ENCODE peak calls at places on chromosomes 2 and 18, in seven cellular contexts. One of them, this sample, is unnamed.
A peak's percentile ranks its signal among the peaks of the same experiment; 100 is the strongest.

GRCh38 chr18:43665239-43665788 is 388.0 kb upstream of the SYT4 start:
- DNase-seq in NCI-H345: no peak
- DNase-seq in activated CD4-positive, alpha-beta T cell treated with anti-CD3 and anti-CD28 coated beads, Interleukin-2, amount 50 U/mL, for 1 hour: no peak
- DNase-seq in GM12891: no peak
- DNase-seq in NCI-H82: no peak
- DNase-seq in T-helper 9 cell: no peak
- DNase-seq in NAMALWA: no peak
- DNase-seq in this sample: no peak

GRCh38 chr2:215605214-215605613 is 169.3 kb upstream of the FN1 start:
- DNase-seq in NAMALWA: no peak
- DNase-seq in GM12891: no peak
- DNase-seq in activated CD4-positive, alpha-beta T cell treated with anti-CD3 and anti-CD28 coated beads, Interleukin-2, amount 50 U/mL, for 1 hour: no peak
- DNase-seq in T-helper 9 cell: no peak
- DNase-seq in NCI-H345: no peak
- DNase-seq in NCI-H82: no peak
- DNase-seq in this sample: no peak

GRCh38 chr2:148658807-148659722 is 14.5 kb downstream of the EPC2 start:
- DNase-seq in activated CD4-positive, alpha-beta T cell treated with anti-CD3 and anti-CD28 coated beads, Interleukin-2, amount 50 U/mL, for 1 hour: no peak
- DNase-seq in NCI-H345: no peak
- DNase-seq in NCI-H82: no peak
- DNase-seq in T-helper 9 cell: no peak
- DNase-seq in GM12891: peak; percentile 18
- DNase-seq in NAMALWA: peak; percentile 50
- DNase-seq in this sample: no peak

GRCh38 chr18:69518989-69519388 is 118.3 kb downstream of the DOK6 start:
- DNase-seq in GM12891: no peak
- DNase-seq in NCI-H345: no peak
- DNase-seq in activated CD4-positive, alpha-beta T cell treated with anti-CD3 and anti-CD28 coated beads, Interleukin-2, amount 50 U/mL, for 1 hour: no peak
- DNase-seq in NAMALWA: no peak
- DNase-seq in T-helper 9 cell: no peak
- DNase-seq in NCI-H82: no peak
- DNase-seq in this sample: no peak

GRCh38 chr18:22813648-22814328 is 119.3 kb upstream of the RBBP8 start:
- DNase-seq in GM12891: no peak
- DNase-seq in NAMALWA: peak; percentile 58
- DNase-seq in activated CD4-positive, alpha-beta T cell treated with anti-CD3 and anti-CD28 coated beads, Interleukin-2, amount 50 U/mL, for 1 hour: no peak
- DNase-seq in NCI-H82: peak; percentile 45
- DNase-seq in NCI-H345: peak; percentile 33
- DNase-seq in T-helper 9 cell: no peak
- DNase-seq in this sample: peak; percentile 36

GRCh38 chr18:46469186-46469915 is 187.7 kb downstream of the LOXHD1 start:
- DNase-seq in GM12891: no peak
- DNase-seq in NAMALWA: no peak
- DNase-seq in NCI-H82: no peak
- DNase-seq in T-helper 9 cell: no peak
- DNase-seq in activated CD4-positive, alpha-beta T cell treated with anti-CD3 and anti-CD28 coated beads, Interleukin-2, amount 50 U/mL, for 1 hour: no peak
- DNase-seq in NCI-H345: peak; percentile 82
- DNase-seq in this sample: no peak

GRCh38 chr2:37896319-37896718 is 28.8 kb upstream of the RMDN2 start:
- DNase-seq in NCI-H345: no peak
- DNase-seq in NCI-H82: no peak
- DNase-seq in activated CD4-positive, alpha-beta T cell treated with anti-CD3 and anti-CD28 coated beads, Interleukin-2, amount 50 U/mL, for 1 hour: no peak
- DNase-seq in T-helper 9 cell: no peak
- DNase-seq in GM12891: no peak
- DNase-seq in NAMALWA: peak; percentile 15
- DNase-seq in this sample: no peak

GRCh38 chr2:51084750-51085149 is 52.8 kb upstream of the NRXN1 start:
- DNase-seq in GM12891: no peak
- DNase-seq in NCI-H82: no peak
- DNase-seq in NAMALWA: no peak
- DNase-seq in T-helper 9 cell: no peak
- DNase-seq in activated CD4-positive, alpha-beta T cell treated with anti-CD3 and anti-CD28 coated beads, Interleukin-2, amount 50 U/mL, for 1 hour: no peak
- DNase-seq in NCI-H345: no peak
- DNase-seq in this sample: no peak

GRCh38 chr2:26724784-26725515 is 32.4 kb downstream of the KCNK3 start:
- DNase-seq in NCI-H82: no peak
- DNase-seq in NAMALWA: no peak
- DNase-seq in T-helper 9 cell: no peak
- DNase-seq in activated CD4-positive, alpha-beta T cell treated with anti-CD3 and anti-CD28 coated beads, Interleukin-2, amount 50 U/mL, for 1 hour: no peak
- DNase-seq in NCI-H345: no peak
- DNase-seq in GM12891: no peak
- DNase-seq in this sample: no peak

GRCh38 chr2:9748586-9748985 is 94.7 kb upstream of the TAF1B start:
- DNase-seq in activated CD4-positive, alpha-beta T cell treated with anti-CD3 and anti-CD28 coated beads, Interleukin-2, amount 50 U/mL, for 1 hour: no peak
- DNase-seq in NCI-H82: no peak
- DNase-seq in NAMALWA: no peak
- DNase-seq in GM12891: no peak
- DNase-seq in T-helper 9 cell: no peak
- DNase-seq in NCI-H345: no peak
- DNase-seq in this sample: no peak

GRCh38 chr18:51568151-51568550 is 370.7 kb upstream of the MEX3C start:
- DNase-seq in GM12891: no peak
- DNase-seq in T-helper 9 cell: no peak
- DNase-seq in NCI-H345: no peak
- DNase-seq in NAMALWA: no peak
- DNase-seq in NCI-H82: peak; percentile 58
- DNase-seq in activated CD4-positive, alpha-beta T cell treated with anti-CD3 and anti-CD28 coated beads, Interleukin-2, amount 50 U/mL, for 1 hour: no peak
- DNase-seq in this sample: no peak

GRCh38 chr18:77091366-77091765 is 41.2 kb downstream of the MBP start:
- DNase-seq in NCI-H82: no peak
- DNase-seq in GM12891: no peak
- DNase-seq in T-helper 9 cell: no peak
- DNase-seq in activated CD4-positive, alpha-beta T cell treated with anti-CD3 and anti-CD28 coated beads, Interleukin-2, amount 50 U/mL, for 1 hour: no peak
- DNase-seq in NCI-H345: no peak
- DNase-seq in NAMALWA: no peak
- DNase-seq in this sample: peak; percentile 29

GRCh38 chr2:236998250-236998649 is 87.4 kb upstream of the COPS8 start:
- DNase-seq in NCI-H345: peak; percentile 47
- DNase-seq in GM12891: no peak
- DNase-seq in NCI-H82: no peak
- DNase-seq in T-helper 9 cell: no peak
- DNase-seq in activated CD4-positive, alpha-beta T cell treated with anti-CD3 and anti-CD28 coated beads, Interleukin-2, amount 50 U/mL, for 1 hour: no peak
- DNase-seq in NAMALWA: no peak
- DNase-seq in this sample: peak; percentile 25

GRCh38 chr2:170685591-170685990 is 29.5 kb upstream of the SP5 start:
- DNase-seq in GM12891: no peak
- DNase-seq in T-helper 9 cell: no peak
- DNase-seq in NCI-H345: no peak
- DNase-seq in NCI-H82: peak; percentile 79
- DNase-seq in activated CD4-positive, alpha-beta T cell treated with anti-CD3 and anti-CD28 coated beads, Interleukin-2, amount 50 U/mL, for 1 hour: no peak
- DNase-seq in NAMALWA: no peak
- DNase-seq in this sample: no peak

GRCh38 chr2:126831234-126832005 is 67.3 kb upstream of the TEX51 start:
- DNase-seq in activated CD4-positive, alpha-beta T cell treated with anti-CD3 and anti-CD28 coated beads, Interleukin-2, amount 50 U/mL, for 1 hour: no peak
- DNase-seq in T-helper 9 cell: no peak
- DNase-seq in GM12891: no peak
- DNase-seq in NCI-H345: no peak
- DNase-seq in NAMALWA: no peak
- DNase-seq in NCI-H82: peak; percentile 23
- DNase-seq in this sample: no peak

GRCh38 chr18:470661-471501 is 29.6 kb downstream of the COLEC12 start:
- DNase-seq in NCI-H82: no peak
- DNase-seq in activated CD4-positive, alpha-beta T cell treated with anti-CD3 and anti-CD28 coated beads, Interleukin-2, amount 50 U/mL, for 1 hour: no peak
- DNase-seq in NCI-H345: no peak
- DNase-seq in GM12891: no peak
- DNase-seq in T-helper 9 cell: no peak
- DNase-seq in NAMALWA: no peak
- DNase-seq in this sample: no peak

GRCh38 chr2:10668402-10669012 is 21.3 kb downstream of the NOL10 start:
- DNase-seq in T-helper 9 cell: no peak
- DNase-seq in activated CD4-positive, alpha-beta T cell treated with anti-CD3 and anti-CD28 coated beads, Interleukin-2, amount 50 U/mL, for 1 hour: no peak
- DNase-seq in NCI-H82: peak; percentile 80
- DNase-seq in NAMALWA: peak; percentile 85
- DNase-seq in GM12891: no peak
- DNase-seq in NCI-H345: peak; percentile 62
- DNase-seq in this sample: peak; percentile 22